ENCODE peak calls at places on chromosomes 16 and 17, in six cellular contexts. One of them, this sample, is unnamed.

GRCh38 chr17:57463103-57463885 is 207.0 kb downstream of the MSI2 start:
- DNase-seq in HFF-Myc: no peak
- DNase-seq in upper lobe of left lung: no peak
- DNase-seq in fibroblast of the aortic adventitia: peak
- DNase-seq in choroid plexus epithelial cell: peak
- DNase-seq in brain microvascular endothelial cell: peak
- DNase-seq in this sample: peak

GRCh38 chr16:20674684-20675487 is 22.6 kb downstream of the ACSM1 start:
- DNase-seq in HFF-Myc: no peak
- DNase-seq in upper lobe of left lung: peak
- DNase-seq in fibroblast of the aortic adventitia: no peak
- DNase-seq in choroid plexus epithelial cell: no peak
- DNase-seq in brain microvascular endothelial cell: no peak
- DNase-seq in this sample: no peak

GRCh38 chr17:49616546-49617205 is 41.0 kb downstream of the NXPH3 start:
- DNase-seq in HFF-Myc: no peak
- DNase-seq in upper lobe of left lung: no peak
- DNase-seq in fibroblast of the aortic adventitia: peak
- DNase-seq in choroid plexus epithelial cell: peak
- DNase-seq in brain microvascular endothelial cell: no peak
- DNase-seq in this sample: no peak

GRCh38 chr17:8740486-8740885 is 4.2 kb downstream of the CCDC42 start:
- DNase-seq in HFF-Myc: no peak
- DNase-seq in upper lobe of left lung: no peak
- DNase-seq in fibroblast of the aortic adventitia: no peak
- DNase-seq in choroid plexus epithelial cell: no peak
- DNase-seq in brain microvascular endothelial cell: no peak
- DNase-seq in this sample: no peak

GRCh38 chr16:47847220-47847970 is 308.4 kb downstream of the ABCC12 start:
- DNase-seq in HFF-Myc: no peak
- DNase-seq in upper lobe of left lung: no peak
- DNase-seq in fibroblast of the aortic adventitia: no peak
- DNase-seq in choroid plexus epithelial cell: peak
- DNase-seq in brain microvascular endothelial cell: peak
- DNase-seq in this sample: no peak

GRCh38 chr16:54890381-54890780 is 40.3 kb upstream of the IRX5 start:
- DNase-seq in HFF-Myc: no peak
- DNase-seq in upper lobe of left lung: no peak
- DNase-seq in fibroblast of the aortic adventitia: no peak
- DNase-seq in choroid plexus epithelial cell: no peak
- DNase-seq in brain microvascular endothelial cell: no peak
- DNase-seq in this sample: no peak

GRCh38 chr16:75317101-75317522 is 65.7 kb upstream of the BCAR1 start:
- DNase-seq in HFF-Myc: no peak
- DNase-seq in upper lobe of left lung: no peak
- DNase-seq in fibroblast of the aortic adventitia: peak
- DNase-seq in choroid plexus epithelial cell: peak
- DNase-seq in brain microvascular endothelial cell: peak
- DNase-seq in this sample: no peak

GRCh38 chr17:9370464-9370863 is 205.2 kb downstream of the STX8 start:
- DNase-seq in HFF-Myc: no peak
- DNase-seq in upper lobe of left lung: no peak
- DNase-seq in fibroblast of the aortic adventitia: peak
- DNase-seq in choroid plexus epithelial cell: peak
- DNase-seq in brain microvascular endothelial cell: peak
- DNase-seq in this sample: no peak

GRCh38 chr16:72743011-72743761 is 304.7 kb downstream of the ZFHX3 start:
- DNase-seq in HFF-Myc: no peak
- DNase-seq in upper lobe of left lung: no peak
- DNase-seq in fibroblast of the aortic adventitia: no peak
- DNase-seq in choroid plexus epithelial cell: no peak
- DNase-seq in brain microvascular endothelial cell: no peak
- DNase-seq in this sample: no peak

GRCh38 chr17:70520447-70520846 is 351.1 kb downstream of the KCNJ2 start:
- DNase-seq in HFF-Myc: no peak
- DNase-seq in upper lobe of left lung: no peak
- DNase-seq in fibroblast of the aortic adventitia: no peak
- DNase-seq in choroid plexus epithelial cell: no peak
- DNase-seq in brain microvascular endothelial cell: no peak
- DNase-seq in this sample: no peak

GRCh38 chr17:70050192-70050591 is 24.8 kb upstream of the KCNJ16 start:
- DNase-seq in HFF-Myc: no peak
- DNase-seq in upper lobe of left lung: no peak
- DNase-seq in fibroblast of the aortic adventitia: peak
- DNase-seq in choroid plexus epithelial cell: peak
- DNase-seq in brain microvascular endothelial cell: no peak
- DNase-seq in this sample: no peak

GRCh38 chr16:50245417-50246298 is 20.7 kb upstream of the ADCY7 start:
- DNase-seq in HFF-Myc: no peak
- DNase-seq in upper lobe of left lung: peak
- DNase-seq in fibroblast of the aortic adventitia: peak
- DNase-seq in choroid plexus epithelial cell: peak
- DNase-seq in brain microvascular endothelial cell: peak
- DNase-seq in this sample: no peak

GRCh38 chr17:14746784-14747575 is 446.1 kb downstream of the HS3ST3B1 start:
- DNase-seq in HFF-Myc: no peak
- DNase-seq in upper lobe of left lung: no peak
- DNase-seq in fibroblast of the aortic adventitia: no peak
- DNase-seq in choroid plexus epithelial cell: no peak
- DNase-seq in brain microvascular endothelial cell: no peak
- DNase-seq in this sample: no peak

GRCh38 chr16:13634921-13635320 is 285.0 kb upstream of the ERCC4 start:
- DNase-seq in HFF-Myc: no peak
- DNase-seq in upper lobe of left lung: no peak
- DNase-seq in fibroblast of the aortic adventitia: no peak
- DNase-seq in choroid plexus epithelial cell: no peak
- DNase-seq in brain microvascular endothelial cell: no peak
- DNase-seq in this sample: no peak

GRCh38 chr16:11138026-11138768 is 117.8 kb downstream of the SOCS1 start:
- DNase-seq in HFF-Myc: no peak
- DNase-seq in upper lobe of left lung: no peak
- DNase-seq in fibroblast of the aortic adventitia: no peak
- DNase-seq in choroid plexus epithelial cell: no peak
- DNase-seq in brain microvascular endothelial cell: no peak
- DNase-seq in this sample: no peak

GRCh38 chr17:17352836-17353624 is 49.9 kb downstream of the NT5M start:
- DNase-seq in HFF-Myc: no peak
- DNase-seq in upper lobe of left lung: no peak
- DNase-seq in fibroblast of the aortic adventitia: no peak
- DNase-seq in choroid plexus epithelial cell: no peak
- DNase-seq in brain microvascular endothelial cell: no peak
- DNase-seq in this sample: no peak

GRCh38 chr17:57696050-57696449 is 49.0 kb downstream of the CCDC182 start:
- DNase-seq in HFF-Myc: no peak
- DNase-seq in upper lobe of left lung: no peak
- DNase-seq in fibroblast of the aortic adventitia: no peak
- DNase-seq in choroid plexus epithelial cell: no peak
- DNase-seq in brain microvascular endothelial cell: no peak
- DNase-seq in this sample: no peak

GRCh38 chr16:11079657-11080187 is 135.4 kb downstream of the CLEC16A start:
- DNase-seq in HFF-Myc: peak
- DNase-seq in upper lobe of left lung: no peak
- DNase-seq in fibroblast of the aortic adventitia: peak
- DNase-seq in choroid plexus epithelial cell: peak
- DNase-seq in brain microvascular endothelial cell: peak
- DNase-seq in this sample: peak

GRCh38 chr16:57187508-57187854 is 1.4 kb downstream of the RSPRY1 start:
- DNase-seq in HFF-Myc: no peak
- DNase-seq in upper lobe of left lung: no peak
- DNase-seq in fibroblast of the aortic adventitia: no peak
- DNase-seq in choroid plexus epithelial cell: no peak
- DNase-seq in brain microvascular endothelial cell: no peak
- DNase-seq in this sample: no peak

GRCh38 chr16:57091990-57092785 is at the start of gene CPNE2:
- DNase-seq in HFF-Myc: no peak
- DNase-seq in upper lobe of left lung: peak
- DNase-seq in fibroblast of the aortic adventitia: peak
- DNase-seq in choroid plexus epithelial cell: peak
- DNase-seq in brain microvascular endothelial cell: no peak
- DNase-seq in this sample: no peak

GRCh38 chr16:1769402-1770300 is 1.7 kb downstream of the NME3 start:
- DNase-seq in HFF-Myc: no peak
- DNase-seq in upper lobe of left lung: peak
- DNase-seq in fibroblast of the aortic adventitia: no peak
- DNase-seq in choroid plexus epithelial cell: no peak
- DNase-seq in brain microvascular endothelial cell: no peak
- DNase-seq in this sample: no peak

GRCh38 chr17:4340914-4341615 is 25.4 kb downstream of the UBE2G1 start:
- DNase-seq in HFF-Myc: no peak
- DNase-seq in upper lobe of left lung: no peak
- DNase-seq in fibroblast of the aortic adventitia: peak
- DNase-seq in choroid plexus epithelial cell: no peak
- DNase-seq in brain microvascular endothelial cell: no peak
- DNase-seq in this sample: no peak

GRCh38 chr16:27110524-27110896 is 43.8 kb downstream of the C16orf82 start:
- DNase-seq in HFF-Myc: no peak
- DNase-seq in upper lobe of left lung: no peak
- DNase-seq in fibroblast of the aortic adventitia: no peak
- DNase-seq in choroid plexus epithelial cell: no peak
- DNase-seq in brain microvascular endothelial cell: no peak
- DNase-seq in this sample: no peak

GRCh38 chr16:49824600-49824999 is 31.3 kb downstream of the ZNF423 start:
- DNase-seq in HFF-Myc: no peak
- DNase-seq in upper lobe of left lung: no peak
- DNase-seq in fibroblast of the aortic adventitia: no peak
- DNase-seq in choroid plexus epithelial cell: no peak
- DNase-seq in brain microvascular endothelial cell: no peak
- DNase-seq in this sample: no peak

GRCh38 chr16:54331241-54332002 is 44.8 kb upstream of the IRX3 start:
- DNase-seq in HFF-Myc: no peak
- DNase-seq in upper lobe of left lung: no peak
- DNase-seq in fibroblast of the aortic adventitia: no peak
- DNase-seq in choroid plexus epithelial cell: no peak
- DNase-seq in brain microvascular endothelial cell: no peak
- DNase-seq in this sample: no peak

GRCh38 chr16:47204736-47205499 is 61.2 kb upstream of the NETO2 start:
- DNase-seq in HFF-Myc: no peak
- DNase-seq in upper lobe of left lung: no peak
- DNase-seq in fibroblast of the aortic adventitia: no peak
- DNase-seq in choroid plexus epithelial cell: peak
- DNase-seq in brain microvascular endothelial cell: no peak
- DNase-seq in this sample: no peak

GRCh38 chr17:2683912-2684311 is 27.7 kb downstream of the CLUH start:
- DNase-seq in HFF-Myc: no peak
- DNase-seq in upper lobe of left lung: no peak
- DNase-seq in fibroblast of the aortic adventitia: no peak
- DNase-seq in choroid plexus epithelial cell: peak
- DNase-seq in brain microvascular endothelial cell: no peak
- DNase-seq in this sample: no peak

GRCh38 chr16:46573008-46573833 is 48.0 kb downstream of the SHCBP1 start:
- DNase-seq in HFF-Myc: peak
- DNase-seq in upper lobe of left lung: peak
- DNase-seq in fibroblast of the aortic adventitia: no peak
- DNase-seq in choroid plexus epithelial cell: peak
- DNase-seq in brain microvascular endothelial cell: peak
- DNase-seq in this sample: no peak

GRCh38 chr16:76819517-76819916 is 371.5 kb upstream of the MON1B start:
- DNase-seq in HFF-Myc: no peak
- DNase-seq in upper lobe of left lung: no peak
- DNase-seq in fibroblast of the aortic adventitia: no peak
- DNase-seq in choroid plexus epithelial cell: no peak
- DNase-seq in brain microvascular endothelial cell: no peak
- DNase-seq in this sample: no peak

GRCh38 chr17:34167359-34167758 is 87.7 kb upstream of the CCL2 start:
- DNase-seq in HFF-Myc: no peak
- DNase-seq in upper lobe of left lung: no peak
- DNase-seq in fibroblast of the aortic adventitia: no peak
- DNase-seq in choroid plexus epithelial cell: no peak
- DNase-seq in brain microvascular endothelial cell: no peak
- DNase-seq in this sample: no peak

GRCh38 chr17:3724373-3725077 is 822 bp downstream of the HASPIN start:
- DNase-seq in HFF-Myc: no peak
- DNase-seq in upper lobe of left lung: no peak
- DNase-seq in fibroblast of the aortic adventitia: no peak
- DNase-seq in choroid plexus epithelial cell: no peak
- DNase-seq in brain microvascular endothelial cell: no peak
- DNase-seq in this sample: no peak

GRCh38 chr16:50602531-50603205 is 54.5 kb downstream of the NKD1 start:
- DNase-seq in HFF-Myc: no peak
- DNase-seq in upper lobe of left lung: no peak
- DNase-seq in fibroblast of the aortic adventitia: no peak
- DNase-seq in choroid plexus epithelial cell: no peak
- DNase-seq in brain microvascular endothelial cell: no peak
- DNase-seq in this sample: no peak

GRCh38 chr17:44708401-44709263 is at the start of gene DBF4B:
- DNase-seq in HFF-Myc: peak
- DNase-seq in upper lobe of left lung: no peak
- DNase-seq in fibroblast of the aortic adventitia: peak
- DNase-seq in choroid plexus epithelial cell: peak
- DNase-seq in brain microvascular endothelial cell: peak
- DNase-seq in this sample: peak
- TF ChIP-seq CTCF in HFF-Myc: no peak
- TF ChIP-seq CTCF in upper lobe of left lung: peak
- TF ChIP-seq CTCF in fibroblast of the aortic adventitia: no peak
- TF ChIP-seq CTCF in choroid plexus epithelial cell: no peak
- TF ChIP-seq CTCF in brain microvascular endothelial cell: no peak
- TF ChIP-seq CTCF in this sample: no peak

GRCh38 chr16:24255446-24256352 is at the start of gene CACNG3:
- DNase-seq in HFF-Myc: no peak
- DNase-seq in upper lobe of left lung: peak
- DNase-seq in fibroblast of the aortic adventitia: no peak
- DNase-seq in choroid plexus epithelial cell: peak
- DNase-seq in brain microvascular endothelial cell: peak
- DNase-seq in this sample: no peak
- H3K4me3 ChIP-seq in HFF-Myc: no peak
- H3K4me3 ChIP-seq in upper lobe of left lung: no peak
- H3K4me3 ChIP-seq in fibroblast of the aortic adventitia: no peak
- H3K4me3 ChIP-seq in choroid plexus epithelial cell: no peak
- H3K4me3 ChIP-seq in brain microvascular endothelial cell: no peak
- H3K4me3 ChIP-seq in this sample: no peak

DNA sequence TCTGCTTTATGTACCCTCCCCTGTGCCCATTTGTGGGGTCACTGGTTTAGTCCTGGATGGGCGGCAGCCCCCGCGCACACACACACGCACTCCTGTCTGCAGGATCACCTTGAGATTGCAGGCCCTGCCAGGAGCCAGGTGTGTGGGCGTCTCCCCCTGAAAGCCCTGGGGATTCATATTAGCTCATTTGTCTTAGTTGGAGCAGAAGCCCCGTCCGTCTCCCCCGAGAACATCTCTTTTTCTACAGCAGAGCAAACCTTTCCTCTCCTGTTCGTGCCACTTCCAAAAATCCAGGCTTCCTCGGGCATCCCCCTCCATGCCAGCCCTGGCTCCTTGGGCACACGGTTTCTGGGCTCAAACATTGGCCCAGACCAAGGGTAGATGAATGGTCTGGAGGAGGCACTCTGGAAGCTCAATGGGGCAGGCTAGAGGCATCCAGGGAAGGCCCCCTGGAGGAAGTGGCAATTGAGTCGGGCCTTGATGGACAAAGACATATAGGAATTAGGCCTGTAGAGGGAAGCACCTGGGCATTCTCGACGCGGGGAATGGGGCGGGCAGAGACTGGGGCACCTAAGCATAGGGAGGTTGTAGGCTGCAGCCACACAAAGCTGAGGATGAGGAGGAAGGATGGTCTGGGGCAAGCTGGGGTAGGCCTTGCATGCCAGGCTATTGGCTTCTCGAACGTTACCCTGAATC is 218.5 kb upstream of the GSE1 start:
- DNase-seq in HFF-Myc: no peak
- DNase-seq in upper lobe of left lung: peak
- DNase-seq in fibroblast of the aortic adventitia: no peak
- DNase-seq in choroid plexus epithelial cell: no peak
- DNase-seq in brain microvascular endothelial cell: no peak
- DNase-seq in this sample: no peak
- TF ChIP-seq CTCF in HFF-Myc: no peak
- TF ChIP-seq CTCF in upper lobe of left lung: no peak
- TF ChIP-seq CTCF in fibroblast of the aortic adventitia: no peak
- TF ChIP-seq CTCF in choroid plexus epithelial cell: no peak
- TF ChIP-seq CTCF in brain microvascular endothelial cell: no peak
- TF ChIP-seq CTCF in this sample: no peak

GRCh38 chr16:85615852-85616607 is 2.9 kb downstream of the GSE1 start:
- DNase-seq in HFF-Myc: peak
- DNase-seq in upper lobe of left lung: peak
- DNase-seq in fibroblast of the aortic adventitia: peak
- DNase-seq in choroid plexus epithelial cell: peak
- DNase-seq in brain microvascular endothelial cell: peak
- DNase-seq in this sample: no peak
- H3K4me3 ChIP-seq in HFF-Myc: no peak
- H3K4me3 ChIP-seq in upper lobe of left lung: peak
- H3K4me3 ChIP-seq in fibroblast of the aortic adventitia: no peak
- H3K4me3 ChIP-seq in choroid plexus epithelial cell: no peak
- H3K4me3 ChIP-seq in brain microvascular endothelial cell: no peak
- H3K4me3 ChIP-seq in this sample: no peak